ENCODE peak calls at places on chromosomes 4 and X, in four cellular contexts. W, R, S and D are unnamed samples.

GRCh38 chr4:85591361-85592098 is 116.6 kb downstream of the ARHGAP24 start:
- DNase-seq in W (no peak), R (no peak), S (no peak), D (no peak)

GRCh38 chr4:85929926-85930325 is 429.9 kb downstream of the MAPK10 start:
- DNase-seq in W (no peak), R (no peak), S (no peak), D (peak; percentile 46)

GRCh38 chrX:20527458-20528099 is 260.9 kb upstream of the RPS6KA3 start:
- DNase-seq in W (no peak), R (no peak), S (peak; percentile 72), D (no peak)

GRCh38 chrX:46762963-46763362 is 4.0 kb upstream of the SLC9A7 start:
- DNase-seq in W (no peak), R (no peak), S (no peak), D (no peak)

GRCh38 chrX:2500681-2501151 is at the start of the genes DHRSX and ZBED1:
- DNase-seq in W (no peak), R (no peak), S (peak; percentile 69), D (peak; percentile 94)

GRCh38 chr4:15729910-15730533 is 27.2 kb downstream of the BST1 start:
- DNase-seq in W (no peak), R (no peak), S (peak; percentile 86), D (no peak)

GRCh38 chrX:21490341-21490740 is 116.1 kb downstream of the CNKSR2 start:
- DNase-seq in W (no peak), R (no peak), S (no peak), D (no peak)

GRCh38 chr4:10173039-10173753 is 56.6 kb upstream of the WDR1 start:
- DNase-seq in W (peak; percentile 68), R (no peak), S (no peak), D (peak; percentile 42)

GRCh38 chr4:157978680-157979361 is 194.0 kb downstream of the GASK1B start:
- DNase-seq in W (no peak), R (peak; percentile 78), S (peak; percentile 89), D (peak; percentile 56)

GRCh38 chr4:10803944-10804343 is 119.4 kb upstream of the CLNK start:
- DNase-seq in W (no peak), R (no peak), S (no peak), D (no peak)

GRCh38 chr4:16642897-16643296 is 255.5 kb downstream of the LDB2 start:
- DNase-seq in W (no peak), R (no peak), S (no peak), D (no peak)

GRCh38 chrX:130094712-130095111 is 15.6 kb downstream of the ELF4 start:
- DNase-seq in W (no peak), R (no peak), S (no peak), D (no peak)

GRCh38 chrX:39716802-39717540 is 380.8 kb downstream of the BCOR start:
- DNase-seq in W (no peak), R (no peak), S (no peak), D (no peak)

GRCh38 chr4:124423160-124423559 is 289.4 kb downstream of the ANKRD50 start:
- DNase-seq in W (no peak), R (no peak), S (peak; percentile 47), D (no peak)

GRCh38 chrX:10103023-10103422 is 53.8 kb upstream of the CLCN4 start:
- DNase-seq in W (peak; percentile 77), R (no peak), S (peak; percentile 81), D (no peak)

GRCh38 chr4:21819086-21819485 is 129.5 kb downstream of the KCNIP4 start:
- DNase-seq in W (no peak), R (no peak), S (peak; percentile 54), D (no peak)

GRCh38 chrX:16826207-16826606 is 39.9 kb downstream of the TXLNG start:
- DNase-seq in W (no peak), R (no peak), S (peak; percentile 68), D (no peak)

GRCh38 chr4:41731569-41731968 is 17.0 kb downstream of the PHOX2B start:
- DNase-seq in W (no peak), R (no peak), S (no peak), D (no peak)

GRCh38 chr4:14952352-14952751 is 49.9 kb upstream of the CPEB2 start:
- DNase-seq in W (no peak), R (no peak), S (no peak), D (no peak)

GRCh38 chr4:77220841-77221613 is 64.0 kb downstream of the CCNG2 start:
- DNase-seq in W (peak; percentile 51), R (no peak), S (no peak), D (no peak)

GRCh38 chr4:101102114-101102752 is 245.1 kb downstream of the PPP3CA start:
- DNase-seq in W (peak; percentile 80), R (peak; percentile 78), S (peak; percentile 93), D (no peak)

GRCh38 chr4:173528378-173529321 is 1.4 kb downstream of the HAND2 start:
- DNase-seq in W (no peak), R (no peak), S (peak; percentile 63), D (peak; percentile 69)
- H3K4me3 ChIP-seq in W (peak overlapping the region; percentile 21), R (peak overlapping the region; percentile 55), S (peak overlapping the region; percentile 95), D (no peak overlapping the region)

GRCh38 chr4:5890063-5890727 is 2.7 kb downstream of the CRMP1 start:
- DNase-seq in W (no peak), R (no peak), S (no peak), D (no peak)
- H3K4me3 ChIP-seq in W (no peak overlapping the region), R (peak overlapping the region; percentile 19), S (no peak overlapping the region), D (no peak overlapping the region)

DNA sequence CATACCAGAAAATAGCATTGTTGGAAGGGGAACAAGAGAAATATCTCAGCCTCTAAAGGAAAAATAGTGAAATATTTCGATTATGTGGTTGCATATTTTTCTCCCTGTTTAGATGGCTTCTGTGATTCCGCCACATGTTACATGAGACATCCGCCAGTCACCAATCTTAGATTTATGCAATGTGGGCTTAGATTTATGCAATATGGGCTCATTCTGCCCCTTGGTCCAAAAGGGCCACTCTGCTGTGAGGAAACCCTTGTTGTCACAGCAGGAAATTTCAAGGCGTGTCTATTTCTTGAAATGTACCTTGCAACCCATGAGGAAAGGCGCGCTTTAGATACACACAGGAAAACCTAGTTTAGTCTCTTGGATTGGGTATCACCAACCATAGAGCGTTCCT is 3.8 kb downstream of the RS1 start:
- DNase-seq in W (no peak), R (no peak), S (no peak), D (no peak)
- H3K4me3 ChIP-seq in W (no peak overlapping the region), R (no peak overlapping the region), S (no peak overlapping the region), D (no peak overlapping the region)

GRCh38 chrX:129086802-129087201 is 436.5 kb downstream of the SMARCA1 start:
- DNase-seq in W (no peak), R (no peak), S (no peak), D (no peak)

DNA sequence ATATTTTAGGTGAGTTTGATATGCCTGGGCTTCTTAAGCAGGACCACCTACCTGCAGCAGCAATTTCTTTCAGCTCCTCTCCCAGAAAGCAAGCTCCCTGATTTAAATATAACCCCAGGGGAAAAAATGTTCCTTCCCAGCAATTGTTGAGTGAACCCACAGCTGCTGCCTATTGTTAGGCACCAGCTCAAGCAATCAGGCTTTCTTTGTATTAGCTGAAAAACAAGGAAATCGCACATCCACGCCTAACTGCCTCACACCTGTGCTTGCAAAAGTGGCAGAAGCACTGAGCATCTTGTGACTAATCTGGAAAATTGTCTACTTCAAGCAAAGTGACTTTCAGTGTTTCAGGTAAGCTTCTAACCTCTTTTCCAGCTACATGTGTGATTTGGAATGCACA is 432.2 kb downstream of the SMARCA1 start:
- DNase-seq in W (no peak), R (no peak), S (no peak), D (no peak)
- H3K4me3 ChIP-seq in W (no peak overlapping the region), R (no peak overlapping the region), S (no peak overlapping the region), D (no peak overlapping the region)

DNA sequence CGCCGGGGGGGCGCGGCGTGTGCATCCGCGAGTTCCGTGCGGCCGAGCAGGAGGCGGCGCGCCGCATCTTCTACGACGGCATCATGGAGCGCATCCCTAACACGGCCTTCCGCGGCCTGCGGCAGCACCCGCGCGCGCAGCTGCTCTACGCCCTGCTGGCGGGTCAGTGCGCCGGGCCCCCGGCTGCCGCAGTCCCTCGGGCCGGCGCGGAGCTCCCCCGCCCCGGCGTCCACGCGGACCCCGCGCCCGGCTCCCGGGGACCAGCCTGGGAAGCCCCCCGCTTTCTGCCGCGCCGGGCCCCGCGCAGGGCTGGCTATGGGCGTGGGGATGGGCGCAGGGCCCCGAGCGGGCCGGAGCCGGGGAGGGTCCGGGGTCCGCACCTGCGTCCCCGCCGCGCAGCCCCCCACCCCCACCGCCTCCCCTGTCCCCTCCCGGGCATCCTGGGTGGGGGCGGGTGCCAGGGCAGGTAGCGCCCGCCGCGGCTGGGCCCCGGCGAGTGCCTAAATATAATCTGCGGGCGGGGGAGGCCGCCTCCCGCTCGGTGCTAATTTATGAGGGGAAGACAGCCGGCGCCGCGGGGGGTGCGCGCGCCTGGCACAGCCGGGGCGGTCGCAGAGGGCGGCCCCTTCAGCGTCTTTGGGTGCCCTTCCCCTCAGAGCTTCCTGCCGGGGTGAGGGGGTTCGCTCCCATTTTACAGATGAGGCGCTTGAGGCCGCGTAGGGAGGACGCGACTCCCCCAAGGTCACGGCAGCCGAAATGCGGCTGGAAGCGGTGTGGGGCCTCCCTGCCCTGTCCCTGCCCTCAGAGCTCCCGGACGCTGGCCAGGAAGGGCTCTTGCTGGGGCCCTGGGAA is 825 bp downstream of the NAT8L start:
- DNase-seq in W (no peak), R (no peak), S (peak; percentile 51), D (peak; percentile 83)
- H3K4me3 ChIP-seq in W (no peak overlapping the region), R (peak overlapping the region; percentile 52), S (no peak overlapping the region), D (no peak overlapping the region)

GRCh38 chr4:6910960-6911874 is 1.6 kb downstream of the TBC1D14 start:
- DNase-seq in W (no peak), R (no peak), S (no peak), D (no peak)
- H3K4me3 ChIP-seq in W (no peak overlapping the region), R (peak overlapping the region; percentile 70), S (peak overlapping the region; percentile 94), D (peak overlapping the region; percentile 86)

DNA sequence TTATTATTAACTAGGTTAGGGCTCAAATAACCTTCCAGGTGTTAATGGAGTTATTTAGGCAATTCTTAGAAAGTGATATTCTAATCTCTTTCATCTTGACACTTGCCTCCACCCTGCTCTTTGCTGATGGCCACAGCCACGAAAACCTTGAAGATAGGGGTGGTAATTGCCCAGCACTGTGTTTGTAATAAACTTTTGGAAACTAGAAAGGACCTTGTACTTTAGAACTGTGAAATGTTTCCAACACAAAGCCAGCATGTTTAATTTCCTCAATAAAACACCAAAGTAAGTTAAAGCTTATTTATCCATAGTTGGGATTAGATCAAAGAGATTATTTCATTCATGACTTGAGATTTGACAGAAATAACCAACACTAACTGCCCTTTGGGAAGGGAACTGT is 78.3 kb downstream of the MAOA start:
- DNase-seq in W (no peak), R (no peak), S (no peak), D (no peak)
- H3K4me3 ChIP-seq in W (no peak overlapping the region), R (no peak overlapping the region), S (no peak overlapping the region), D (no peak overlapping the region)